ENCODE peak calls at places on chromosomes 2 and 18, in six cellular contexts. N is nephron progenitor cell; W is HT-29; F is RPMI7951; C is posterior vena cava; J is stimulated activated CD4-positive, alpha-beta T cell treated with anti-CD3 and anti-CD28 coated beads, Interleukin-1b, Interleukin-23, amount 100 ng/mL, for 24 hours. D is an unnamed sample.

GRCh38 chr18:1018211-1018651 is 113.6 kb downstream of the ADCYAP1 start:
- DNase-seq in N (no peak), W (no peak), F (peak), C (no peak), J (no peak), D (no peak)

GRCh38 chr2:196415384-196415783 is 224.1 kb upstream of the CCDC150 start:
- DNase-seq in N (no peak), W (no peak), F (no peak), C (no peak), J (no peak), D (no peak)

GRCh38 chr2:44053456-44053855 is 57.7 kb upstream of the LRPPRC start:
- DNase-seq in N (no peak), W (no peak), F (no peak), C (no peak), J (no peak), D (peak)

GRCh38 chr2:20966061-20966460 is 77.8 kb downstream of the APOB start:
- DNase-seq in N (no peak), W (no peak), F (no peak), C (no peak), J (no peak), D (no peak)

GRCh38 chr2:129831018-129831417 is 148.4 kb upstream of the RAB6C start:
- DNase-seq in N (no peak), W (no peak), F (no peak), C (no peak), J (no peak), D (no peak)

GRCh38 chr18:56574827-56575226 is 63.6 kb downstream of the TXNL1 start:
- DNase-seq in N (no peak), W (no peak), F (peak), C (no peak), J (no peak), D (no peak)

GRCh38 chr2:216404010-216404618 is 8.2 kb upstream of the SMARCAL1 start:
- DNase-seq in N (peak), W (peak), F (peak), C (no peak), J (peak), D (no peak)

GRCh38 chr2:176638167-176639015 is 369.1 kb downstream of the MTX2 start:
- DNase-seq in N (peak), W (peak), F (peak), C (peak), J (peak), D (no peak)

GRCh38 chr2:18219676-18220075 is 340.8 kb downstream of the RDH14 start:
- DNase-seq in N (no peak), W (no peak), F (no peak), C (no peak), J (no peak), D (no peak)

GRCh38 chr18:36889316-36889715 is 60.4 kb downstream of the KIAA1328 start:
- DNase-seq in N (no peak), W (no peak), F (no peak), C (no peak), J (no peak), D (no peak)